ENCODE peak calls at places on chromosome X, in six cellular contexts. N is GM04503; F is stimulated activated CD4-positive, alpha-beta T cell treated with anti-CD3 and anti-CD28 coated beads, Interleukin-15, amount 100 ng/mL, for 24 hours; B is activated naive CD4-positive, alpha-beta T cell treated with Interleukin-2 at 50 U/mL for 16 hours; D is mucosa of gallbladder; X is NCI-H2171. V is an unnamed sample.

GRCh38 chrX:26925088-26925487 is 538.1 kb downstream of the PPP4R3C start:
- DNase-seq in N (no peak), F (no peak), B (no peak), D (no peak), X (no peak), V (no peak)

GRCh38 chrX:120457766-120458180 is 11.3 kb downstream of the LAMP2 start:
- DNase-seq in N (peak), F (no peak), B (no peak), D (no peak), X (no peak), V (peak)

GRCh38 chrX:53718073-53718472 is 31.6 kb upstream of the HUWE1 start:
- DNase-seq in N (no peak), F (no peak), B (no peak), D (no peak), X (no peak), V (no peak)

GRCh38 chrX:39899876-39900787 is 197.6 kb downstream of the BCOR start:
- DNase-seq in N (no peak), F (no peak), B (no peak), D (no peak), X (no peak), V (no peak)

GRCh38 chrX:68462653-68463052 is 29.4 kb upstream of the OPHN1 start:
- DNase-seq in N (no peak), F (peak), B (peak), D (no peak), X (peak), V (peak)

GRCh38 chrX:22278375-22278774 is 5.7 kb downstream of the CBLL2 start:
- DNase-seq in N (no peak), F (no peak), B (no peak), D (no peak), X (no peak), V (no peak)

GRCh38 chrX:48945517-48946348 is 11.7 kb downstream of the OTUD5 start:
- DNase-seq in N (no peak), F (peak), B (peak), D (peak), X (peak), V (peak)

GRCh38 chrX:155022587-155022986 is at the start of gene F8:
- DNase-seq in N (no peak), F (no peak), B (no peak), D (no peak), X (no peak), V (no peak)

GRCh38 chrX:115561605-115562491 is 874 bp downstream of the PLS3 start:
- DNase-seq in N (no peak), F (peak), B (no peak), D (peak), X (no peak), V (no peak)

GRCh38 chrX:318739-319578 is at the start of gene GTPBP6:
- DNase-seq in N (peak), F (peak), B (peak), D (peak), X (no peak), V (no peak)

GRCh38 chrX:115491766-115492165 is 69.2 kb upstream of the PLS3 start:
- DNase-seq in N (no peak), F (no peak), B (no peak), D (no peak), X (no peak), V (no peak)

GRCh38 chrX:150482537-150483217 is 85.7 kb upstream of the MTM1 start:
- DNase-seq in N (no peak), F (peak), B (peak), D (no peak), X (no peak), V (no peak)

GRCh38 chrX:140299411-140299810 is 205.5 kb downstream of the SOX3 start:
- DNase-seq in N (no peak), F (no peak), B (no peak), D (no peak), X (no peak), V (no peak)

GRCh38 chrX:131727778-131728177 is 183.9 kb downstream of the OR13H1 start:
- DNase-seq in N (no peak), F (no peak), B (no peak), D (no peak), X (no peak), V (no peak)

GRCh38 chrX:119343856-119344255 is 55.3 kb upstream of the SLC25A43 start:
- DNase-seq in N (no peak), F (no peak), B (no peak), D (no peak), X (no peak), V (no peak)

GRCh38 chrX:9534686-9535085 is 69.8 kb downstream of the TBL1X start:
- DNase-seq in N (peak), F (no peak), B (no peak), D (no peak), X (no peak), V (no peak)

GRCh38 chrX:72060196-72060974 is 71.3 kb downstream of the RTL5 start:
- DNase-seq in N (no peak), F (no peak), B (no peak), D (no peak), X (no peak), V (peak)

GRCh38 chrX:100449696-100450606 is 39.9 kb upstream of the PCDH19 start:
- DNase-seq in N (no peak), F (no peak), B (no peak), D (peak), X (no peak), V (no peak)

GRCh38 chrX:40153335-40154221 is 55.8 kb upstream of the BCOR start:
- DNase-seq in N (no peak), F (peak), B (peak), D (peak), X (no peak), V (no peak)

GRCh38 chrX:28586891-28587635 is at the start of gene IL1RAPL1:
- DNase-seq in N (peak), F (no peak), B (no peak), D (no peak), X (no peak), V (no peak)

GRCh38 chrX:114924846-114925245 is 92.6 kb downstream of the IL13RA2 start:
- DNase-seq in N (peak), F (no peak), B (no peak), D (no peak), X (no peak), V (no peak)

GRCh38 chrX:46739736-46740135 is 19.2 kb downstream of the SLC9A7 start:
- DNase-seq in N (no peak), F (no peak), B (no peak), D (no peak), X (no peak), V (no peak)

GRCh38 chrX:1283750-1284149 is 15.1 kb downstream of the CSF2RA start:
- DNase-seq in N (no peak), F (no peak), B (no peak), D (no peak), X (no peak), V (no peak)

GRCh38 chrX:73867144-73867543 is 304.1 kb downstream of the CHIC1 start:
- DNase-seq in N (no peak), F (no peak), B (no peak), D (no peak), X (no peak), V (no peak)

GRCh38 chrX:79300821-79301220 is 66.3 kb downstream of the ITM2A start:
- DNase-seq in N (no peak), F (no peak), B (no peak), D (no peak), X (no peak), V (no peak)

GRCh38 chrX:54182194-54182863 is 725 bp downstream of the FAM120C start:
- DNase-seq in N (no peak), F (peak), B (peak), D (peak), X (peak), V (peak)

GRCh38 chrX:64850371-64851082 is 125.7 kb downstream of the ZC4H2 start:
- DNase-seq in N (no peak), F (peak), B (no peak), D (no peak), X (no peak), V (no peak)

GRCh38 chrX:50721771-50722521 is 92.0 kb downstream of the SHROOM4 start:
- DNase-seq in N (no peak), F (no peak), B (no peak), D (no peak), X (no peak), V (no peak)

GRCh38 chrX:56813318-56813837 is 84.3 kb downstream of the NBDY start:
- DNase-seq in N (peak), F (peak), B (peak), D (no peak), X (no peak), V (no peak)

GRCh38 chrX:10103023-10103422 is 53.8 kb upstream of the CLCN4 start:
- DNase-seq in N (peak), F (no peak), B (no peak), D (no peak), X (no peak), V (no peak)

GRCh38 chrX:10794203-10794630 is 173.8 kb upstream of the MID1 start:
- DNase-seq in N (no peak), F (no peak), B (no peak), D (no peak), X (no peak), V (no peak)

GRCh38 chrX:14899607-14900006 is 26.4 kb downstream of the MOSPD2 start:
- DNase-seq in N (no peak), F (no peak), B (no peak), D (no peak), X (no peak), V (no peak)

GRCh38 chrX:135345328-135345645 is 36.0 kb downstream of the ETDC start:
- DNase-seq in N (peak), F (no peak), B (no peak), D (no peak), X (no peak), V (peak)

GRCh38 chrX:12447448-12448154 is 309.3 kb downstream of the FRMPD4 start:
- DNase-seq in N (peak), F (no peak), B (no peak), D (no peak), X (no peak), V (no peak)

GRCh38 chrX:103276581-103277002 is at the start of gene TCEAL5:
- DNase-seq in N (no peak), F (no peak), B (no peak), D (no peak), X (peak), V (no peak)

GRCh38 chrX:45070116-45071007 is 130.3 kb downstream of the DIPK2B start:
- DNase-seq in N (peak), F (no peak), B (no peak), D (no peak), X (no peak), V (peak)

GRCh38 chrX:120560405-120560841 is 339 bp downstream of the CUL4B start:
- DNase-seq in N (no peak), F (peak), B (peak), D (peak), X (no peak), V (no peak)

GRCh38 chrX:147803948-147804347 is 107.8 kb upstream of the FMR1 start:
- DNase-seq in N (no peak), F (peak), B (no peak), D (no peak), X (no peak), V (peak)

GRCh38 chrX:81377329-81377728 is 175.4 kb downstream of the SH3BGRL start:
- DNase-seq in N (no peak), F (no peak), B (no peak), D (no peak), X (no peak), V (peak)

GRCh38 chrX:144648788-144649187 is 598.5 kb upstream of the SPANXN1 start:
- DNase-seq in N (no peak), F (no peak), B (no peak), D (no peak), X (no peak), V (no peak)

V was measured in NCI-H446.